ENCODE peak calls at places on chromosomes 16 and 17, in nine cellular contexts. Y is CD14-positive monocyte, Q is fibroblast of villous mesenchyme, O is ascending aorta, S is GM13976, W is heart left ventricle, B is MM.1S, H is WERI-Rb-1, Z is HFF-Myc. P is an unnamed sample.

GRCh38 chr16:21647562-21648164 is 4.7 kb downstream of the IGSF6 start:
- DNase-seq in Y (no peak), Q (no peak), O (no peak), S (no peak), W (no peak), B (no peak), H (no peak), Z (no peak), P (no peak)

GRCh38 chr16:20884240-20884556 is 16.0 kb downstream of the DCUN1D3 start:
- DNase-seq in Y (no peak), Q (peak), O (no peak), S (no peak), W (no peak), B (no peak), H (no peak), Z (no peak), P (no peak)

GRCh38 chr16:84288902-84289301 is 5.8 kb upstream of the WFDC1 start:
- DNase-seq in Y (no peak), Q (no peak), O (no peak), S (no peak), W (no peak), B (no peak), H (no peak), Z (no peak), P (no peak)

GRCh38 chr16:23509763-23510153 is 536 bp downstream of the GGA2 start:
- DNase-seq in Y (no peak), Q (peak), O (no peak), S (no peak), W (no peak), B (peak), H (peak), Z (no peak), P (no peak)

GRCh38 chr16:22123759-22124490 is 31.6 kb downstream of the VWA3A start:
- DNase-seq in Y (no peak), Q (no peak), O (no peak), S (peak), W (no peak), B (no peak), H (no peak), Z (no peak), P (no peak)

GRCh38 chr16:48561960-48562393 is 48.0 kb downstream of the N4BP1 start:
- DNase-seq in Y (no peak), Q (peak), O (no peak), S (no peak), W (no peak), B (no peak), H (no peak), Z (no peak), P (no peak)

GRCh38 chr16:25625620-25626019 is 66.1 kb upstream of the HS3ST4 start:
- DNase-seq in Y (no peak), Q (no peak), O (no peak), S (no peak), W (no peak), B (no peak), H (no peak), Z (no peak), P (no peak)

GRCh38 chr17:62627219-62627903 is at the start of gene MRC2:
- DNase-seq in Y (no peak), Q (peak), O (peak), S (peak), W (peak), B (no peak), H (no peak), Z (peak), P (no peak)

GRCh38 chr16:27434141-27435051 is 32.4 kb downstream of the IL21R start:
- DNase-seq in Y (peak), Q (no peak), O (peak), S (no peak), W (peak), B (no peak), H (no peak), Z (no peak), P (peak)

GRCh38 chr17:5234645-5235576 is at the start of gene SCIMP:
- DNase-seq in Y (peak), Q (no peak), O (peak), S (peak), W (no peak), B (no peak), H (no peak), Z (no peak), P (no peak)

GRCh38 chr16:85648070-85648714 is 35.1 kb downstream of the GSE1 start:
- DNase-seq in Y (no peak), Q (no peak), O (no peak), S (no peak), W (no peak), B (no peak), H (no peak), Z (no peak), P (no peak)

GRCh38 chr17:1703063-1703462 is 7.1 kb downstream of the TLCD2 start:
- DNase-seq in Y (no peak), Q (no peak), O (no peak), S (no peak), W (no peak), B (no peak), H (no peak), Z (no peak), P (no peak)

GRCh38 chr16:88705076-88705684 is 1.0 kb downstream of the RNF166 start:
- DNase-seq in Y (peak), Q (peak), O (no peak), S (no peak), W (no peak), B (peak), H (no peak), Z (no peak), P (no peak)

GRCh38 chr16:81582655-81583441 is 138.2 kb downstream of the CMIP start:
- DNase-seq in Y (no peak), Q (peak), O (no peak), S (no peak), W (no peak), B (no peak), H (no peak), Z (no peak), P (peak)

GRCh38 chr16:10971560-10971961 is 27.2 kb downstream of the CLEC16A start:
- DNase-seq in Y (no peak), Q (peak), O (peak), S (peak), W (no peak), B (peak), H (no peak), Z (peak), P (no peak)

GRCh38 chr17:1736348-1737281 is 6.1 kb upstream of the SERPINF2 start:
- DNase-seq in Y (no peak), Q (peak), O (no peak), S (peak), W (peak), B (no peak), H (peak), Z (no peak), P (no peak)

GRCh38 chr16:27922433-27922832 is 141.1 kb downstream of the GSG1L start:
- DNase-seq in Y (no peak), Q (no peak), O (no peak), S (no peak), W (no peak), B (no peak), H (no peak), Z (no peak), P (no peak)

GRCh38 chr17:37710344-37710886 is 34.4 kb downstream of the HNF1B start:
- DNase-seq in Y (peak), Q (peak), O (no peak), S (no peak), W (no peak), B (no peak), H (no peak), Z (no peak), P (no peak)

GRCh38 chr17:61352771-61353170 is 46.9 kb upstream of the TBX2 start:
- DNase-seq in Y (no peak), Q (no peak), O (no peak), S (no peak), W (no peak), B (no peak), H (no peak), Z (no peak), P (no peak)

GRCh38 chr17:61351745-61352407 is 47.8 kb upstream of the TBX2 start:
- DNase-seq in Y (no peak), Q (no peak), O (no peak), S (no peak), W (no peak), B (no peak), H (no peak), Z (no peak), P (no peak)

GRCh38 chr17:61352408-61352770 is 47.3 kb upstream of the TBX2 start:
- DNase-seq in Y (no peak), Q (no peak), O (no peak), S (no peak), W (no peak), B (no peak), H (no peak), Z (no peak), P (no peak)

GRCh38 chr17:61345825-61346628 is 53.6 kb upstream of the TBX2 start:
- DNase-seq in Y (no peak), Q (no peak), O (no peak), S (no peak), W (no peak), B (no peak), H (no peak), Z (no peak), P (no peak)

DNA sequence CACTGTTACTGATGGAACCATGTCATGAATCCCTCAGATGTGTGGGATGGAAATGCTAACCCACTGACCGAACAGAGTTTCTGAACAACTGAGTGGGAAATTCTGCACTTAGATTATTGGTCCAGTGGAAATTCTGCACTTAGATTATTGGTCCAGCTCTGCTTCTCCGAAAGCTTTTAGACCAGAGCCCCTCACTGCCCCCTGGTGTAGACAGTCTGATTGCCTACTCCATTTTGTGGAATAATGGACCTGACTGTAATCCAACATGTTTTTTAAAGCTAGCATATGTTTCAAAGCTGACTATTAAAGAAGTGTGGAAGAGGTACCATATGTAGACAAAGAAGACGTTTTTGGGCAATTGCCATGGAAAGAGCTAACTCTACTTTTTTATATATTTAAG is 50.3 kb upstream of the TBX2 start:
- DNase-seq in Y (no peak), Q (no peak), O (no peak), S (no peak), W (no peak), B (no peak), H (no peak), Z (no peak), P (no peak)
- TF ChIP-seq CTCF in Y (no peak), Q (peak), O (no peak), S (no peak), W (peak), B (no peak), H (peak), Z (peak), P (peak)

GRCh38 chr17:9467518-9467917 is 108.1 kb downstream of the STX8 start:
- DNase-seq in Y (no peak), Q (no peak), O (no peak), S (no peak), W (no peak), B (no peak), H (peak), Z (no peak), P (no peak)
- TF ChIP-seq CTCF in Y (no peak), Q (no peak), O (no peak), S (no peak), W (no peak), B (no peak), H (peak), Z (no peak), P (no peak)

GRCh38 chr17:7502987-7503386 is 18.8 kb downstream of the POLR2A start:
- DNase-seq in Y (no peak), Q (no peak), O (no peak), S (no peak), W (no peak), B (no peak), H (no peak), Z (no peak), P (no peak)
- TF ChIP-seq CTCF in Y (peak), Q (peak), O (no peak), S (peak), W (peak), B (peak), H (peak), Z (peak), P (peak)

GRCh38 chr16:228151-228855 is 946 bp downstream of the LUC7L start:
- DNase-seq in Y (no peak), Q (peak), O (no peak), S (no peak), W (no peak), B (peak), H (peak), Z (no peak), P (no peak)
- TF ChIP-seq CTCF in Y (no peak), Q (no peak), O (no peak), S (no peak), W (no peak), B (no peak), H (no peak), Z (no peak), P (no peak)

P was measured in chondrocyte.